ENCODE peak calls at places on chromosomes 11 and 22, in four cellular contexts. One of them, this sample, is unnamed.

GRCh38 chr11:117395476-117395875 is 67.8 kb downstream of the CEP164 start:
- DNase-seq in upper lobe of left lung: no peak
- DNase-seq in prostate gland: no peak
- DNase-seq in A549: no peak
- DNase-seq in this sample: no peak

GRCh38 chr11:1204381-1205101 is 18.3 kb upstream of the MUC5B start:
- DNase-seq in upper lobe of left lung: no peak
- DNase-seq in prostate gland: no peak
- DNase-seq in A549: no peak
- DNase-seq in this sample: no peak

GRCh38 chr11:130426223-130427048 is 2.0 kb downstream of the ADAMTS8 start:
- DNase-seq in upper lobe of left lung: no peak
- DNase-seq in prostate gland: no peak
- DNase-seq in A549: no peak
- DNase-seq in this sample: no peak

GRCh38 chr11:129854229-129854805 is 38.7 kb downstream of the TMEM45B start:
- DNase-seq in upper lobe of left lung: no peak
- DNase-seq in prostate gland: no peak
- DNase-seq in A549: no peak
- DNase-seq in this sample: no peak

GRCh38 chr11:85431319-85431718 is 195.8 kb downstream of the DLG2 start:
- DNase-seq in upper lobe of left lung: no peak
- DNase-seq in prostate gland: no peak
- DNase-seq in A549: no peak
- DNase-seq in this sample: no peak

GRCh38 chr22:43173566-43173965 is 13.4 kb downstream of the TTLL12 start:
- DNase-seq in upper lobe of left lung: no peak
- DNase-seq in prostate gland: no peak
- DNase-seq in A549: no peak
- DNase-seq in this sample: no peak

GRCh38 chr11:46402957-46403902 is 11.7 kb upstream of the CHRM4 start:
- DNase-seq in upper lobe of left lung: no peak
- DNase-seq in prostate gland: no peak
- DNase-seq in A549: no peak
- DNase-seq in this sample: no peak

GRCh38 chr11:116773203-116774112 is 671 bp upstream of the BUD13 start:
- DNase-seq in upper lobe of left lung: no peak
- DNase-seq in prostate gland: no peak
- DNase-seq in A549: no peak
- DNase-seq in this sample: no peak

GRCh38 chr11:44595964-44596381 is 30.5 kb downstream of the CD82 start:
- DNase-seq in upper lobe of left lung: no peak
- DNase-seq in prostate gland: peak
- DNase-seq in A549: no peak
- DNase-seq in this sample: no peak

GRCh38 chr22:38415561-38416321 is 39.3 kb downstream of the KCNJ4 start:
- DNase-seq in upper lobe of left lung: peak
- DNase-seq in prostate gland: no peak
- DNase-seq in A549: no peak
- DNase-seq in this sample: no peak

GRCh38 chr11:34314176-34314575 is 43.6 kb downstream of the ABTB2 start:
- DNase-seq in upper lobe of left lung: no peak
- DNase-seq in prostate gland: no peak
- DNase-seq in A549: no peak
- DNase-seq in this sample: no peak
- TF ChIP-seq POLR2A in upper lobe of left lung: no peak
- TF ChIP-seq POLR2A in prostate gland: no peak
- TF ChIP-seq POLR2A in A549: no peak
- TF ChIP-seq POLR2A in this sample: no peak

GRCh38 chr11:72773291-72773690 is 20.6 kb downstream of the STARD10 start:
- DNase-seq in upper lobe of left lung: no peak
- DNase-seq in prostate gland: no peak
- DNase-seq in A549: no peak
- DNase-seq in this sample: no peak
- H3K27ac ChIP-seq in upper lobe of left lung: no peak
- H3K27ac ChIP-seq in prostate gland: no peak
- H3K27ac ChIP-seq in A549: no peak
- H3K27ac ChIP-seq in this sample: no peak

GRCh38 chr11:66906077-66906929 is 49.4 kb downstream of the LRFN4 start:
- DNase-seq in upper lobe of left lung: no peak
- DNase-seq in prostate gland: no peak
- DNase-seq in A549: peak
- DNase-seq in this sample: no peak
- TF ChIP-seq POLR2A in upper lobe of left lung: no peak
- TF ChIP-seq POLR2A in prostate gland: no peak
- TF ChIP-seq POLR2A in A549: no peak
- TF ChIP-seq POLR2A in this sample: no peak

DNA sequence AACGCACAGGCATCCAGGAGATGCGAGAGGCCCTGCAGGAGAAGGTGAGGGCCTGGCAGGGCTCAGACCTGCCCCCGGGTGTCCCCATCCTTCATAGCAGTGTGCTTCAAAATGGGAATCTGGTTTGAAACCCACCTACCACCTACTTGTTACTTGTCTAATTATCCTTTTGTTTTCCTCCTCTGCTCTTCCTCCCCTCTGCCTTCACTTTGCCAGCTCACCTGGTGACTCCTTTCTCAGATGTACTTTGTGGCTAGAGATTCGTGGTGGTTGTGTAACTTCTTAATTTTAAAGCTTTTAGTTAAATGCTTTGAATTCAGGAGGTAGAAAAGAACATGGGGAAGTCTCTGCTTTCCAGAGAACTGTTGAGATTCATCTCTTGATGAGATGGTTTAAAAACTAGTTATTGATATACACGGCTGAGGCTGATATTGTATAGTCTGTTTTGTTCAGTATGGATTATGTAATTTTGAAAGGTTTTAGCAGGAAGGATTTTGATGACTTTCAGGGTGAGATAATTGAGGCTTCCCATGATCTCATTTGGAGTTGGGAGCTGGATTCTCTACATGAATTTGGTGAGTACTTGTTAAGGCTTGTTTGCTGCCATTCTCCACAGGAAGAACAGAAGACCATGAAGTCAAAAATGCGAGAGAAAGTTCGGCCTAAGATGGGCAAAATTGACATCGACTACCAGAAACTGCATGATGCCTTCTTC is 8.0 kb downstream of the SF3B2 start:
- DNase-seq in upper lobe of left lung: no peak
- DNase-seq in prostate gland: no peak
- DNase-seq in A549: no peak
- DNase-seq in this sample: no peak
- H3K27ac ChIP-seq in upper lobe of left lung: no peak
- H3K27ac ChIP-seq in prostate gland: no peak
- H3K27ac ChIP-seq in A549: no peak
- H3K27ac ChIP-seq in this sample: no peak

GRCh38 chr11:73980001-73980960 is 2.4 kb downstream of the UCP2 start:
- DNase-seq in upper lobe of left lung: peak
- DNase-seq in prostate gland: no peak
- DNase-seq in A549: no peak
- DNase-seq in this sample: no peak
- TF ChIP-seq POLR2A in upper lobe of left lung: no peak
- TF ChIP-seq POLR2A in prostate gland: no peak
- TF ChIP-seq POLR2A in A549: no peak
- TF ChIP-seq POLR2A in this sample: no peak

GRCh38 chr11:113195728-113196127 is 118.7 kb upstream of the TTC12 start:
- DNase-seq in upper lobe of left lung: no peak
- DNase-seq in prostate gland: no peak
- DNase-seq in A549: no peak
- DNase-seq in this sample: no peak

GRCh38 chr11:113197456-113197855 is 116.9 kb upstream of the TTC12 start:
- DNase-seq in upper lobe of left lung: no peak
- DNase-seq in prostate gland: no peak
- DNase-seq in A549: no peak
- DNase-seq in this sample: no peak

GRCh38 chr11:113202431-113202830 is 112.0 kb upstream of the TTC12 start:
- DNase-seq in upper lobe of left lung: no peak
- DNase-seq in prostate gland: no peak
- DNase-seq in A549: peak
- DNase-seq in this sample: no peak

GRCh38 chr11:113201055-113201818 is 113.1 kb upstream of the TTC12 start:
- DNase-seq in upper lobe of left lung: no peak
- DNase-seq in prostate gland: no peak
- DNase-seq in A549: no peak
- DNase-seq in this sample: no peak

GRCh38 chr11:113198907-113199660 is 115.3 kb upstream of the TTC12 start:
- DNase-seq in upper lobe of left lung: no peak
- DNase-seq in prostate gland: no peak
- DNase-seq in A549: peak
- DNase-seq in this sample: no peak
- H3K27ac ChIP-seq in upper lobe of left lung: no peak
- H3K27ac ChIP-seq in prostate gland: no peak
- H3K27ac ChIP-seq in A549: no peak
- H3K27ac ChIP-seq in this sample: no peak